ENCODE peak calls at places on chromosome 13, in five cellular contexts. U, D, R, E and B are unnamed samples.

GRCh38 chr13:84433024-84433423 is 550.8 kb upstream of the SLITRK1 start:
- DNase-seq in U (no peak), D (no peak), R (no peak), E (no peak), B (no peak)

GRCh38 chr13:92896842-92897241 is 329.8 kb upstream of the GPC6 start:
- DNase-seq in U (peak), D (no peak), R (no peak), E (no peak), B (no peak)

GRCh38 chr13:106917024-106917491 is 349.1 kb upstream of the ARGLU1 start:
- DNase-seq in U (no peak), D (no peak), R (no peak), E (no peak), B (no peak)

GRCh38 chr13:49466240-49466914 is 22.3 kb downstream of the SETDB2 start:
- DNase-seq in U (no peak), D (no peak), R (no peak), E (no peak), B (no peak)

GRCh38 chr13:113860579-113861432 is 3.1 kb downstream of the GAS6 start:
- DNase-seq in U (no peak), D (peak), R (no peak), E (peak), B (no peak)

GRCh38 chr13:98890920-98891319 is 86.9 kb downstream of the DOCK9 start:
- DNase-seq in U (no peak), D (no peak), R (no peak), E (no peak), B (no peak)

GRCh38 chr13:98393873-98394272 is 183.0 kb downstream of the STK24 start:
- DNase-seq in U (no peak), D (no peak), R (no peak), E (no peak), B (no peak)

GRCh38 chr13:110134801-110135200 is 172.2 kb downstream of the COL4A1 start:
- DNase-seq in U (no peak), D (no peak), R (no peak), E (no peak), B (no peak)

GRCh38 chr13:71312923-71313322 is 554.1 kb downstream of the DACH1 start:
- DNase-seq in U (no peak), D (no peak), R (no peak), E (no peak), B (no peak)

GRCh38 chr13:26420282-26420960 is 137.1 kb upstream of the WASF3 start:
- DNase-seq in U (no peak), D (no peak), R (no peak), E (no peak), B (no peak)

DNA sequence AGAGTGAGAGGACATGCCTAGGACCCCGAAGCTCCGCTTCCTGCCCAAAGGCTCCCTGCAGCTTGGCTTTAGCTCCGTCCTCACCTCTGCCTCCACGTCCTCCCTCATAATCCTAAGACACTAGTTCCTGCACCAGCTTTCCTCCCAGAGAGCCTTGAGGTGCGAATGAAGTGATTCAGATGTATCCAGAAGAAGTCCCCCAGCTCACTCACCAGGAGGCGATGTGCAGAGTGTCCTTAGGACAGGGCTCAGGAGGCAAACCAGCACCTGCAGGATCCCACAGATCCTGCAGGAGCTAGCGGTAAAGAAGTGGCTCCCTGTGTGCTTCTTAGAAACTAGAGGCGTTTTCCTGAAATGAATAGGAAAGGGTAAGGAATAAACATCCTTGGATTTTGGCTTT is 109.7 kb downstream of the HSPH1 start:
- DNase-seq in U (no peak), D (no peak), R (no peak), E (peak), B (no peak)
- TF ChIP-seq CTCF in U (peak), D (no peak), R (no peak), E (no peak), B (no peak)

GRCh38 chr13:108983273-108983672 is 353.9 kb downstream of the MYO16 start:
- DNase-seq in U (no peak), D (no peak), R (no peak), E (no peak), B (no peak)

GRCh38 chr13:108984251-108984920 is 355.0 kb downstream of the MYO16 start:
- DNase-seq in U (peak), D (no peak), R (no peak), E (no peak), B (no peak)

GRCh38 chr13:108987488-108987887 is 358.1 kb downstream of the MYO16 start:
- DNase-seq in U (peak), D (no peak), R (no peak), E (no peak), B (no peak)

GRCh38 chr13:108987945-108988344 is 358.5 kb downstream of the MYO16 start:
- DNase-seq in U (no peak), D (no peak), R (no peak), E (no peak), B (no peak)

GRCh38 chr13:108985166-108985565 is 355.8 kb downstream of the MYO16 start:
- DNase-seq in U (no peak), D (no peak), R (no peak), E (no peak), B (no peak)
- TF ChIP-seq CTCF in U (no peak), D (no peak), R (no peak), E (no peak), B (no peak)

GRCh38 chr13:43784491-43784890 is 2.3 kb downstream of the ENOX1 start:
- DNase-seq in U (no peak), D (no peak), R (no peak), E (no peak), B (no peak)

GRCh38 chr13:43785681-43786471 is 896 bp downstream of the ENOX1 start:
- DNase-seq in U (peak), D (peak), R (peak), E (peak), B (no peak)

GRCh38 chr13:43785166-43785680 is 1.5 kb downstream of the ENOX1 start:
- DNase-seq in U (no peak), D (no peak), R (no peak), E (no peak), B (no peak)

GRCh38 chr13:43782686-43783085 is 4.1 kb downstream of the ENOX1 start:
- DNase-seq in U (peak), D (no peak), R (no peak), E (no peak), B (no peak)

GRCh38 chr13:43783820-43784219 is 3.0 kb downstream of the ENOX1 start:
- DNase-seq in U (peak), D (no peak), R (no peak), E (no peak), B (no peak)
- TF ChIP-seq CTCF in U (no peak), D (no peak), R (no peak), E (no peak), B (no peak)

DNA sequence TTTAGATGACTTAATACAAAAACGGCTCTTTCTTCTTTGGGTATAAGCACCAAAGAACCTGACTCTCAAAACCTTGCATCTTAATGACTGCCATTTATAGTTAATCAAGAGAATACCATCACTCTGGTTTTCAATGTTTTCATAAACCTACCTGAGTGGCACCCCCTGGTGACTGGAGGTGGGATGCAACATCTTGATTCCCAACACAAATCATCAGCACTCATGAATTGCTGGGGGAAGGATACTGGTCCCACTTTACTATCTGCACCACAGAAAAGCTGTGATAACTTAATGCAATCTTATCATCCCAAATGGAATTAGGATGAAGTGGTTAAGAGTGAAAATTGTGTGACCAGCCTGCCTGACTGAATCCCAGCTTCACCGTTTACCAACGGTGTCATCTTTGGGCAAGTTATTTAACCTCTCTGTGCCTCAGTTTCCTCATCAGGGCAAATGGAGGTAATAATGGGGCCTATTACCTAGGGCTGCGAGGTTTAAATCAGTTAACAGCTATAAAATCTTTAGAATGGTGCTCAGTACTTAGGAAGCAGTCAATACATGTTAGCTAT is 366.4 kb downstream of the KLF12 start:
- DNase-seq in U (peak), D (no peak), R (no peak), E (no peak), B (no peak)
- TF ChIP-seq CTCF in U (peak), D (no peak), R (peak), E (no peak), B (peak)

GRCh38 chr13:100675660-100676129 is 1.1 kb upstream of the TMTC4 start:
- DNase-seq in U (no peak), D (no peak), R (no peak), E (no peak), B (no peak)

GRCh38 chr13:100674363-100674847 is at the start of gene TMTC4:
- DNase-seq in U (no peak), D (no peak), R (no peak), E (no peak), B (peak)

GRCh38 chr13:100673831-100674362 is 698 bp downstream of the TMTC4 start:
- DNase-seq in U (peak), D (peak), R (no peak), E (no peak), B (peak)

GRCh38 chr13:100673376-100673830 is 1.2 kb downstream of the TMTC4 start:
- DNase-seq in U (no peak), D (no peak), R (no peak), E (no peak), B (no peak)

DNA sequence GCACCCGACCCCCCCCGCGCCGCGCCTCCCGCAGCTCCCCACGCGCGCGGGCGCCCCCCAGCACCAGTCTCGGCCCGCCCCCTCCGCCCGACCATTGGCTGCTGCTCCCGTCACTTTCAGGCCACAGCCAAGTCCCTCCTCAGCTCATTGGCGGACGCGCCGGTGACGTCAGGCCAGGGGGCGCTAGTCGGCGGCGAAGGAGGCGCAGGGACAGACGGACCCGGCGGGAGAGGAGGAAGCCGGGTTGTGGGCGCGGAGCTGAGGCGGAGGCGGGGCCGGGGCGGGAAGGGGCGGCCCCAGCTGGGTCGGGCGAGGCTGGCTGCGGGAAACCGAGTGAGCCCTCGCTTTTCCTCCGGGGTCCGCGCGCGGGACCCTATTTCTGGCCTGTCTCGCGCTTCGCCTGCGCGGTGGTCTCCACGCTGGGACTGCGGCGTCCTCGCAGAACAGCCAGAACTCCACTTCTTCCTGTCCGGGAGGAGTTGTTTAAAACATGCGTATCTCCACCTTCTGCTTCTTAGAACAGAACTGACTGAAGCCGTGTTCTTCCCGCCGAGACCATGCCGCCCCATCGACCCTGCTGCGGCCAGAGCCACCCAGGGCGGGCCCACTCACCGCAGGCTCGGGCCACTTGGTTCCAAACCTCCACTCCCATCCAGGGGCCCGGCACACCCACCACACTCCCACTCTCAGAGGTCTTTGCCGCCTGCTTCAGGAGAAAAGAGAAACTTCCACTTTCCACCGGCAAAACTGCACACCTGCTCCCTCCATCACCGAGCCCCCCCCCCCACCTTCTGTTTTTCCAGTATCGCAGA is 459 bp upstream of the TMTC4 start:
- DNase-seq in U (peak), D (peak), R (peak), E (peak), B (peak)
- TF ChIP-seq CTCF in U (peak), D (no peak), R (peak), E (no peak), B (peak)

GRCh38 chr13:100594731-100595130 is 6.1 kb upstream of the GGACT start:
- DNase-seq in U (no peak), D (peak), R (no peak), E (no peak), B (no peak)
- TF ChIP-seq CTCF in U (peak), D (no peak), R (no peak), E (no peak), B (peak)

GRCh38 chr13:111554539-111555267 is 234.3 kb downstream of the TEX29 start:
- DNase-seq in U (no peak), D (no peak), R (no peak), E (peak), B (no peak)

GRCh38 chr13:111556496-111556895 is 236.1 kb downstream of the TEX29 start:
- DNase-seq in U (no peak), D (no peak), R (no peak), E (peak), B (no peak)

GRCh38 chr13:111555906-111556305 is 235.5 kb downstream of the TEX29 start:
- DNase-seq in U (no peak), D (no peak), R (no peak), E (peak), B (no peak)

GRCh38 chr13:111552891-111553637 is 232.6 kb downstream of the TEX29 start:
- DNase-seq in U (no peak), D (no peak), R (no peak), E (peak), B (no peak)

DNA sequence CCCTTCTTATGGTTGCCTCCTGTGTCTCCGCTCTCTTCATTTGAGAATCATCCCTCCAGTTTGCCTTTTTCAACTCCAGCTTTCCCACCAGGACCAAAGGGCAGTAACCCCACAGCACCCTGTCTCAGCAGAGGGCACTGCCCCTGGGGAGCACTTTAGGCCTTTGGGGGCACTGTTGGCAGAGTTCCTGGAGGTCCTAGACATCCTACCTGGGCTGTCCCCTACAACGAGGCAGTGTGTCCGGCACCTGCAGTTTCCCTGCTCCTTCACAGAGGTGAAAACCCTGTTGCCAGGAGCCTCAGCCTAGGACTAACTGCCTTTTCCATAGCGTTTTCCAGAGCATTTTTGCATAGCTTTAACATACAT is 234.8 kb downstream of the TEX29 start:
- DNase-seq in U (no peak), D (no peak), R (no peak), E (peak), B (no peak)
- TF ChIP-seq CTCF in U (no peak), D (no peak), R (no peak), E (no peak), B (no peak)

GRCh38 chr13:101425623-101426022 is 9.3 kb upstream of the NALCN start:
- DNase-seq in U (no peak), D (no peak), R (no peak), E (no peak), B (no peak)
- TF ChIP-seq CTCF in U (no peak), D (no peak), R (no peak), E (no peak), B (no peak)